ENCODE peak calls at places on chromosomes 5 and 9, in seven cellular contexts. One of them, this sample, is unnamed.

GRCh38 chr9:125763373-125763772 is 16.2 kb downstream of the PBX3 start:
- DNase-seq in IMR-90: peak; percentile 56
- DNase-seq in body of pancreas: no peak
- DNase-seq in upper lobe of right lung: no peak
- DNase-seq in A673: peak; percentile 33
- DNase-seq in B cell: no peak
- DNase-seq in osteocyte: no peak
- DNase-seq in this sample: no peak

GRCh38 chr9:127801955-127802575 is 617 bp upstream of the FPGS start:
- DNase-seq in body of pancreas: no peak
- DNase-seq in osteocyte: no peak
- DNase-seq in B cell: no peak
- DNase-seq in A673: peak; percentile 33
- DNase-seq in upper lobe of right lung: no peak
- DNase-seq in IMR-90: no peak
- DNase-seq in this sample: no peak

GRCh38 chr5:28648108-28648507 is 1609.7 kb upstream of the CDH9 start:
- DNase-seq in osteocyte: no peak
- DNase-seq in upper lobe of right lung: no peak
- DNase-seq in A673: peak; percentile 10
- DNase-seq in body of pancreas: no peak
- DNase-seq in B cell: no peak
- DNase-seq in IMR-90: no peak
- DNase-seq in this sample: no peak

GRCh38 chr9:4463824-4464223 is 26.4 kb upstream of the SLC1A1 start:
- DNase-seq in B cell: no peak
- DNase-seq in A673: no peak
- DNase-seq in body of pancreas: no peak
- DNase-seq in upper lobe of right lung: no peak
- DNase-seq in osteocyte: no peak
- DNase-seq in IMR-90: no peak
- DNase-seq in this sample: no peak

GRCh38 chr5:151150484-151151262 is 6.9 kb downstream of the ANXA6 start:
- DNase-seq in body of pancreas: no peak
- DNase-seq in osteocyte: no peak
- DNase-seq in IMR-90: peak; percentile 47
- DNase-seq in A673: peak; percentile 50
- DNase-seq in B cell: peak; percentile 66
- DNase-seq in upper lobe of right lung: no peak
- DNase-seq in this sample: no peak

GRCh38 chr9:135218331-135219225 is 131.1 kb downstream of the OLFM1 start:
- DNase-seq in osteocyte: no peak
- DNase-seq in B cell: no peak
- DNase-seq in upper lobe of right lung: peak; percentile 52
- DNase-seq in A673: peak; percentile 33
- DNase-seq in body of pancreas: peak; percentile 15
- DNase-seq in IMR-90: no peak
- DNase-seq in this sample: no peak

GRCh38 chr5:166342330-166342891 is 1949.0 kb upstream of the WWC1 start:
- DNase-seq in IMR-90: no peak
- DNase-seq in osteocyte: no peak
- DNase-seq in upper lobe of right lung: no peak
- DNase-seq in B cell: no peak
- DNase-seq in body of pancreas: no peak
- DNase-seq in A673: no peak
- DNase-seq in this sample: no peak

GRCh38 chr5:61327761-61328753 is 4.0 kb upstream of the ZSWIM6 start:
- DNase-seq in A673: peak; percentile 80
- DNase-seq in upper lobe of right lung: no peak
- DNase-seq in IMR-90: peak; percentile 95
- DNase-seq in body of pancreas: no peak
- DNase-seq in osteocyte: no peak
- DNase-seq in B cell: no peak
- DNase-seq in this sample: no peak

GRCh38 chr5:67181648-67182218 is 14.9 kb downstream of the CD180 start:
- DNase-seq in upper lobe of right lung: no peak
- DNase-seq in B cell: no peak
- DNase-seq in osteocyte: no peak
- DNase-seq in A673: no peak
- DNase-seq in IMR-90: no peak
- DNase-seq in body of pancreas: no peak
- DNase-seq in this sample: no peak

GRCh38 chr9:98899399-98900056 is 44.2 kb upstream of the COL15A1 start:
- DNase-seq in A673: peak; percentile 73
- DNase-seq in IMR-90: peak; percentile 91
- DNase-seq in osteocyte: peak; percentile 73
- DNase-seq in B cell: no peak
- DNase-seq in upper lobe of right lung: no peak
- DNase-seq in body of pancreas: no peak
- DNase-seq in this sample: no peak

GRCh38 chr5:78339591-78340450 is 20.6 kb upstream of the SCAMP1 start:
- DNase-seq in upper lobe of right lung: no peak
- DNase-seq in IMR-90: no peak
- DNase-seq in body of pancreas: no peak
- DNase-seq in osteocyte: no peak
- DNase-seq in A673: no peak
- DNase-seq in B cell: no peak
- DNase-seq in this sample: no peak

GRCh38 chr9:112868956-112869594 is 21.6 kb downstream of the SLC46A2 start:
- DNase-seq in IMR-90: no peak
- DNase-seq in upper lobe of right lung: no peak
- DNase-seq in A673: no peak
- DNase-seq in body of pancreas: no peak
- DNase-seq in osteocyte: no peak
- DNase-seq in B cell: no peak
- DNase-seq in this sample: no peak

GRCh38 chr5:75952291-75952690 is 130.9 kb upstream of the SV2C start:
- DNase-seq in IMR-90: no peak
- DNase-seq in B cell: no peak
- DNase-seq in A673: peak; percentile 84
- DNase-seq in upper lobe of right lung: no peak
- DNase-seq in body of pancreas: no peak
- DNase-seq in osteocyte: no peak
- DNase-seq in this sample: no peak

GRCh38 chr9:120924698-120925534 is 1.7 kb downstream of the TRAF1 start:
- DNase-seq in body of pancreas: no peak
- DNase-seq in osteocyte: no peak
- DNase-seq in A673: no peak
- DNase-seq in B cell: no peak
- DNase-seq in IMR-90: peak; percentile 35
- DNase-seq in upper lobe of right lung: no peak
- DNase-seq in this sample: no peak

GRCh38 chr9:116941266-116941665 is 254.2 kb downstream of the TRIM32 start:
- DNase-seq in body of pancreas: no peak
- DNase-seq in IMR-90: no peak
- DNase-seq in B cell: no peak
- DNase-seq in A673: no peak
- DNase-seq in osteocyte: no peak
- DNase-seq in upper lobe of right lung: no peak
- DNase-seq in this sample: no peak

DNA sequence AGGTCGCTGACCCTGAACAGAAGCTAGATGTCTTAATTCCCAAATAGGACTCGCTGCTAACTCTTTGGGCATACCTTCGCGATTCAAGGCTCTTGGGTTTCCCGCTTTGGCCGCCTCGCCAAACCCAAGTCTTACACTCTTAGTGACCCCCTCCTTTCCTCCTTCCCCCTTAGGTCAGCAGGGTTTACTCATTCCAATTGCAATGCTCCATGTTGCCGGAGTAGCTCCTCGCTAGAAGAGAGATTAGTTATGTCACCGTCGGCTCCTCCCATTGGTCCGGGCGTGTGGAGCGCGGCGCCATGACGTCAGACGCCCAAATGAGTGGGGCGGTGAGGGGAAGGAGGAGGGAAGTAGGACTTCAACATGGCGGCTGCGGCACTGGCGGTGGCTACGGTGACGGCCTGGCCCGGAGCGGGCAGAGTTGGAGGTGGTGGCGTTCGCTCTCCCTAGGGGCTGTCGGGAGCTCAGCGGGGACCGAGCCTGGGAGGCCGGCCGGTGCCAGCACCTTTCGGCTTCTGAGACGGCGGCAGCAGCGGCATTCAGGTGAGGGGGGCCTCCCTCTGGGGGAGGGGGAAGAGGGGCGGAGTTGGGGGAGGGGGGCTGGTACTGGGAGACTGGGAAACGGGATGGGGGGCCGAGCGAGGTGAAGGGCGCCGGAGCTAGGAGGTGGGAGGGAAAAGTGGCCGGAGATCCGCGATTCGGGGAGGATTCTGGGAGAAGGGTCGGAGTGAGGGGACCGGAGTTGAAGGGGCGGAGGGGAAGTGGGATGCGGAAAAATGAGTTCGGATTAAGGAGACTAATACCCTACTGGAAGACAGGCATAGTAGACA is at the start of gene UBAP1:
- DNase-seq in body of pancreas: peak; percentile 97
- DNase-seq in osteocyte: peak; percentile 98
- DNase-seq in IMR-90: peak; percentile 97
- DNase-seq in A673: peak; percentile 99
- DNase-seq in upper lobe of right lung: peak; percentile 98
- DNase-seq in B cell: peak; percentile 96
- DNase-seq in this sample: peak; percentile 92
- TF ChIP-seq CTCF in body of pancreas: peak; percentile 39
- TF ChIP-seq CTCF in osteocyte: no peak
- TF ChIP-seq CTCF in IMR-90: no peak
- TF ChIP-seq CTCF in A673: no peak
- TF ChIP-seq CTCF in upper lobe of right lung: no peak
- TF ChIP-seq CTCF in B cell: no peak
- TF ChIP-seq CTCF in this sample: peak; percentile 4

DNA sequence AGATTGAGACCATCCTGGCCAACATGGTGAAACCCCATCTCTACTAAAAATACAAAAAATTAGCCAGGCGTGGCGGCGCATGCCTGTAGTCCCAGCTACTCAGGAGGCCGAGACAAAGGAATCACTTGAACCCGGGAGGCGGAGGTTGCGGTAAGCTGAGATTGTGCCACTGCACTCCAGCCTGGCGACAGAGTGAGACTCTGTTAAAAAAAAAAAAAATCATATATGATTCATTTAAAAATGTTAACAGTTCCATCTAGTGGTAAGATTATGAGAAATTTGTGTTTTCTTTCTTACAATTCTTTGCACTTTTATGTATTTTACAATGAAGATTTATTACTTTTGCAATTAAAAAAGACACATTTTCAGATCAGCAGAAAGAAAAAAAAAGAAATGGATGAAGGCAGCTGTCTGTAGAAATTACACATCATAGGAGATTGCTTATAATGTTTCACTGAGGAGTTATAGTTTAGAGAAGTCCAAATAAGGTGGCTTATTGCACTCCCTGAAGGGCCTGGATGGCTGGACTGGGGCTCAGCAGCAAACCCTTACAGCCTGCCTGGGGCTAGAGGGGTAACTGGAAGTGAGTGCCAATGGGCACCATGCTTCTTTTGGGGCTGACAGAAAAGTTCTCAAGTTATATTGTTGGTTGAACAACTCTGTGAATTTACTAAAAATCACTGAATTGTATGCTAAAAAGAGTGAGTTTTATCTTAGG is 20.2 kb downstream of the C9orf153 start:
- DNase-seq in upper lobe of right lung: no peak
- DNase-seq in body of pancreas: no peak
- DNase-seq in IMR-90: no peak
- DNase-seq in A673: no peak
- DNase-seq in B cell: no peak
- DNase-seq in osteocyte: no peak
- DNase-seq in this sample: no peak
- TF ChIP-seq CTCF in upper lobe of right lung: no peak
- TF ChIP-seq CTCF in body of pancreas: peak; percentile 26
- TF ChIP-seq CTCF in IMR-90: no peak
- TF ChIP-seq CTCF in A673: peak; percentile 19
- TF ChIP-seq CTCF in B cell: no peak
- TF ChIP-seq CTCF in osteocyte: peak; percentile 44
- TF ChIP-seq CTCF in this sample: no peak

GRCh38 chr5:102547161-102547560 is 48.4 kb upstream of the SLCO6A1 start:
- DNase-seq in A673: no peak
- DNase-seq in body of pancreas: no peak
- DNase-seq in IMR-90: no peak
- DNase-seq in osteocyte: no peak
- DNase-seq in B cell: no peak
- DNase-seq in upper lobe of right lung: no peak
- DNase-seq in this sample: no peak

GRCh38 chr5:102547659-102548058 is 48.9 kb upstream of the SLCO6A1 start:
- DNase-seq in osteocyte: no peak
- DNase-seq in B cell: no peak
- DNase-seq in body of pancreas: no peak
- DNase-seq in IMR-90: no peak
- DNase-seq in A673: no peak
- DNase-seq in upper lobe of right lung: no peak
- DNase-seq in this sample: no peak

GRCh38 chr5:102540251-102540812 is 41.5 kb upstream of the SLCO6A1 start:
- DNase-seq in A673: no peak
- DNase-seq in B cell: no peak
- DNase-seq in osteocyte: no peak
- DNase-seq in upper lobe of right lung: no peak
- DNase-seq in body of pancreas: no peak
- DNase-seq in IMR-90: no peak
- DNase-seq in this sample: no peak

GRCh38 chr5:102542064-102542463 is 43.3 kb upstream of the SLCO6A1 start:
- DNase-seq in B cell: no peak
- DNase-seq in osteocyte: no peak
- DNase-seq in upper lobe of right lung: no peak
- DNase-seq in body of pancreas: no peak
- DNase-seq in IMR-90: no peak
- DNase-seq in A673: no peak
- DNase-seq in this sample: no peak

DNA sequence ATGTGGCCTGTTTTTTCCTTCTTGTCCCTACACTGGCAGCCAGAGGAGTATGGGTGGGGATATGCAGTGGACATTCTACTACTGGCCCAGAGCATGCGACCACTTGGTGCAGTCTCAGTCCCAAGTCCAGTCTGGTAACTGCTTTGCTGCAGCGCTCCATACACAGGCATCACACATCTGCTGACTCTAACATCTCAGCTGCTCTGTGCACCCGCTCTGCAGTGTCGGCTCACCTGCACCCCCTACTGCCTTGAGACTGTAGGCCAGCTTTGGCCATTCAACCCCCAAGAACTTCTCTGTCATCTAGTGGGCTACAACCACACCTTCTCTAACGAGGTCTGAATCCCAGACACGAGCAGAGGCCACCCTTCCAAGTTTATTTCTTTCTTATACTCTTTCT is 46.4 kb upstream of the SLCO6A1 start:
- DNase-seq in B cell: no peak
- DNase-seq in body of pancreas: no peak
- DNase-seq in IMR-90: no peak
- DNase-seq in upper lobe of right lung: no peak
- DNase-seq in osteocyte: no peak
- DNase-seq in A673: peak; percentile 19
- DNase-seq in this sample: peak; percentile 26
- TF ChIP-seq CTCF in B cell: no peak
- TF ChIP-seq CTCF in body of pancreas: no peak
- TF ChIP-seq CTCF in IMR-90: peak; percentile 15
- TF ChIP-seq CTCF in upper lobe of right lung: no peak
- TF ChIP-seq CTCF in osteocyte: peak; percentile 25
- TF ChIP-seq CTCF in A673: peak; percentile 33
- TF ChIP-seq CTCF in this sample: peak; percentile 62

DNA sequence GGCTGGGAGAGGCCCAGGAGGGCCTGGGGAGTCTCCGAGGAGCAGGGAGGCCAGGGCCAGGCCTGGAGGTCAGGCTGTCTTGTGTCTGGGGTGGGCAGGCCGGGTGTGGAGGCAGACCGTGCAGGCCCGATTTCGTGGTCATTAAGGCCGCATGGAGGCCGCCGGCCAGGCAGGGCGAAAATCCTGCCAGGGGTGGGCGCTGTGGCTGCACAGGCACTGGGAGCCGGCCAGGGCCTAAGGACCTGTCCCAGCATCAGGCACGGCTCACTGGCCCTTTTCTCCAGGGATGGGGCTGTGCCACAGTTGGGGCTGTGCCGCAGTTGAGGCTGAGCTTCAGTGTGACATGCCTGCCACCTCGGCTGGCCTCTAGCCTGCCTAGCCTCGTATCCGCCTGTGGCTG is 35.9 kb downstream of the ASS1 start:
- DNase-seq in body of pancreas: no peak
- DNase-seq in A673: no peak
- DNase-seq in B cell: no peak
- DNase-seq in upper lobe of right lung: no peak
- DNase-seq in IMR-90: no peak
- DNase-seq in osteocyte: no peak
- DNase-seq in this sample: no peak
- TF ChIP-seq CTCF in body of pancreas: no peak
- TF ChIP-seq CTCF in A673: no peak
- TF ChIP-seq CTCF in B cell: no peak
- TF ChIP-seq CTCF in upper lobe of right lung: no peak
- TF ChIP-seq CTCF in IMR-90: no peak
- TF ChIP-seq CTCF in osteocyte: peak; percentile 8
- TF ChIP-seq CTCF in this sample: peak; percentile 39